ENCODE peak calls at places on chromosomes 3 and 15, in six cellular contexts. N, V, R, X, J and Y are unnamed samples.

GRCh38 chr3:6228958-6229683 is 631.8 kb upstream of the GRM7 start:
- DNase-seq in N (no peak), V (no peak), R (no peak), X (no peak), J (no peak), Y (no peak)

GRCh38 chr15:34665498-34666116 is 82.2 kb upstream of the GOLGA8B start:
- DNase-seq in N (no peak), V (no peak), R (no peak), X (no peak), J (no peak), Y (no peak)

GRCh38 chr15:80662756-80663553 is 32.2 kb upstream of the ABHD17C start:
- DNase-seq in N (no peak), V (no peak), R (no peak), X (no peak), J (no peak), Y (no peak)

GRCh38 chr3:150145659-150146058 is 175.0 kb upstream of the PFN2 start:
- DNase-seq in N (no peak), V (no peak), R (no peak), X (peak), J (no peak), Y (no peak)

GRCh38 chr3:129077222-129077621 is 16.6 kb downstream of the GP9 start:
- DNase-seq in N (no peak), V (no peak), R (no peak), X (peak), J (no peak), Y (no peak)

GRCh38 chr3:50316657-50317242 is 5.8 kb downstream of the HYAL2 start:
- DNase-seq in N (no peak), V (no peak), R (no peak), X (peak), J (no peak), Y (no peak)

GRCh38 chr15:48592221-48592731 is 53.2 kb downstream of the FBN1 start:
- DNase-seq in N (no peak), V (no peak), R (no peak), X (peak), J (no peak), Y (no peak)

GRCh38 chr3:122394173-122394572 is 10.2 kb downstream of the FAM162A start:
- DNase-seq in N (no peak), V (no peak), R (no peak), X (no peak), J (no peak), Y (no peak)